ENCODE peak calls at places on chromosomes 11 and 22, in six cellular contexts. P, A, F, H, E and S are unnamed samples.

GRCh38 chr22:17779286-17780115 is 5.2 kb upstream of the BID start:
- DNase-seq in P (no peak), A (no peak), F (no peak), H (no peak), E (peak; percentile 83), S (peak; percentile 50)

GRCh38 chr22:19066531-19067271 is 55.5 kb downstream of the DGCR2 start:
- DNase-seq in P (no peak), A (no peak), F (no peak), H (peak; percentile 83), E (no peak), S (no peak)

GRCh38 chr22:49210606-49211005 is 617.1 kb downstream of the BRD1 start:
- DNase-seq in P (no peak), A (no peak), F (no peak), H (no peak), E (no peak), S (no peak)

GRCh38 chr11:13834463-13834862 is 128.1 kb upstream of the SPON1 start:
- DNase-seq in P (peak; percentile 9), A (peak; percentile 74), F (no peak), H (no peak), E (no peak), S (peak; percentile 52)

GRCh38 chr11:69218271-69218682 is 62.5 kb downstream of the SMIM38 start:
- DNase-seq in P (no peak), A (peak; percentile 1), F (no peak), H (peak; percentile 15), E (no peak), S (no peak)

GRCh38 chr11:20029193-20029592 is 131.1 kb downstream of the DBX1 start:
- DNase-seq in P (no peak), A (no peak), F (no peak), H (no peak), E (no peak), S (peak; percentile 14)

GRCh38 chr11:86205415-86206268 is 38.9 kb upstream of the EED start:
- DNase-seq in P (no peak), A (no peak), F (peak; percentile 64), H (no peak), E (no peak), S (no peak)

GRCh38 chr22:27416553-27417427 is 384.8 kb downstream of the MN1 start:
- DNase-seq in P (peak; percentile 23), A (peak; percentile 56), F (no peak), H (peak; percentile 88), E (no peak), S (no peak)

GRCh38 chr11:103737791-103738190 is 298.6 kb upstream of the DDI1 start:
- DNase-seq in P (no peak), A (no peak), F (no peak), H (no peak), E (no peak), S (no peak)

GRCh38 chr22:28799834-28800307 is 498 bp downstream of the XBP1 start:
- DNase-seq in P (no peak), A (peak; percentile 47), F (no peak), H (peak; percentile 54), E (no peak), S (peak; percentile 64)

GRCh38 chr22:19806213-19807160 is 45.9 kb downstream of the TBX1 start:
- DNase-seq in P (no peak), A (peak; percentile 7), F (no peak), H (no peak), E (no peak), S (peak; percentile 91)

GRCh38 chr11:6481924-6482275 is 599 bp downstream of the TIMM10B start:
- DNase-seq in P (no peak), A (no peak), F (no peak), H (no peak), E (no peak), S (no peak)

GRCh38 chr11:107018274-107018901 is at the start of gene GUCY1A2:
- DNase-seq in P (no peak), A (peak; percentile 46), F (no peak), H (no peak), E (no peak), S (no peak)

GRCh38 chr11:292211-293121 is 3.5 kb downstream of the PGGHG start:
- DNase-seq in P (no peak), A (peak; percentile 9), F (no peak), H (no peak), E (no peak), S (no peak)
- TF ChIP-seq USF2 in P (no peak), A (no peak), F (no peak), H (no peak), E (no peak), S (no peak)

DNA sequence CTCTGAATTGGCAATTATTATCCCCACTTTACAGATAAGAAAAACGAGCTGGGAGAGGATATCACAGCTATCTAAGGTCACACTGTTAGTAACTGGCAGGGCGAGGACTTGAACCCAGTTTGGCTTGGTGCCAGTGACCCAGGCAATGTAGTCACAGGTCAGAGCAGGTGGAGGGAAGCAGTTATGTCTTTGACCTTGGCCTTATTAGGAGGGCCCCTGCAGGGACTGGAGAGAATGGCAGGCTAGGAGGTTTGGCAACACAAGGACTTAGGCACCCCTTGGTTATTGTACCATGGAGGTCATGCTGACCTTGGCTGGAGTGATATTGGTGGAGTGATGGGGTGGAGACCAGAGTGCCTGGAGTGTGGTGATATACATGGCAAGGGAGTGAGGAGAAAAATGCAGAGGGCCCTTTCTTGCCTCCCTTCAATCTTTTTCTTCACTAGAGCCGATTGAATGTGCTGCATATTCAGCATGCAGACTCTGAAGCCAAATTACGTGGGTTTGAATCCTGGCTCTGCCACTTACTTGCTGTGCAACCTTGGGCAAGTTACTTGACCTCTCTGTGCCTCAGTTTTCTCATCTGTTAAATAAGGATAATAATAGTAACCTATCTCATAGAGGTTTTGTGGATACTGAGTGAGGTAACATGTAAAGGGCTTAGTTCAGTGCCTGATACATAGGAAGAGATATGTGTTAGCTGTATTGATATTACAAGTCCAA is 92.7 kb upstream of the TBCEL start:
- DNase-seq in P (no peak), A (no peak), F (peak; percentile 35), H (no peak), E (no peak), S (peak; percentile 24)
- TF ChIP-seq USF2 in P (no peak), A (no peak), F (no peak), H (no peak), E (no peak), S (no peak)

GRCh38 chr11:61752925-61753551 is 602 bp downstream of the MYRF start:
- DNase-seq in P (no peak), A (no peak), F (no peak), H (no peak), E (no peak), S (peak; percentile 55)

GRCh38 chr11:61752117-61752924 is at the start of gene MYRF:
- DNase-seq in P (no peak), A (peak; percentile 68), F (no peak), H (peak; percentile 14), E (no peak), S (peak; percentile 79)

GRCh38 chr11:61751384-61751783 is 1.1 kb upstream of the MYRF start:
- DNase-seq in P (no peak), A (no peak), F (peak; percentile 50), H (no peak), E (no peak), S (no peak)

GRCh38 chr11:61754534-61755482 is 2.4 kb downstream of the MYRF start:
- DNase-seq in P (no peak), A (no peak), F (no peak), H (peak; percentile 54), E (no peak), S (peak; percentile 77)

DNA sequence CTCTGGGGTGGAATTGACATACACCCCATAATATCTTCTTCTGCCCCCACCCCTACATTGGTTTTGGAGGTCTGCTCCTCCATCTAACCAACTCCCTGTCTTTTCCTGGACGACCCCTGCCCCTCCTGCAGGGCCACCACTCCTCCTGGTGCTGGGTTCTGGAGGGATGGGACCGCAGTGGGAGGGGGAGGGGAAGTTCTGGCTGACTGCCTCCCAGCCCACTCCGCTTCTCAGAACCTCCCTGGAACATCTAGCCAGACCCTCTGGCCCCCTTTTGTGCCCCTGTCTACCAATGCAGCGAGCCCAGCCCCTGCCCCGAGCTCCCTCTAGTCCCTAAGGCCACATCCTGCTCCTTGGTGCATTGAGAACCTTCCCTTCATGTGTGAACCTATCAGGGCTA is 1.2 kb downstream of the MYRF start:
- DNase-seq in P (no peak), A (no peak), F (no peak), H (no peak), E (no peak), S (no peak)
- TF ChIP-seq USF2 in P (no peak), A (no peak), F (no peak), H (no peak), E (no peak), S (no peak)

GRCh38 chr22:37930952-37931440 is 22.4 kb downstream of the C22orf23 start:
- DNase-seq in P (no peak), A (no peak), F (no peak), H (no peak), E (no peak), S (no peak)

GRCh38 chr22:37931893-37932389 is 21.5 kb downstream of the C22orf23 start:
- DNase-seq in P (no peak), A (no peak), F (no peak), H (no peak), E (no peak), S (no peak)

GRCh38 chr22:37927129-37927936 is 21.2 kb downstream of the MICALL1 start:
- DNase-seq in P (no peak), A (no peak), F (no peak), H (no peak), E (no peak), S (no peak)

GRCh38 chr22:37930270-37930951 is 23.0 kb downstream of the C22orf23 start:
- DNase-seq in P (no peak), A (peak; percentile 36), F (no peak), H (peak; percentile 14), E (no peak), S (no peak)

DNA sequence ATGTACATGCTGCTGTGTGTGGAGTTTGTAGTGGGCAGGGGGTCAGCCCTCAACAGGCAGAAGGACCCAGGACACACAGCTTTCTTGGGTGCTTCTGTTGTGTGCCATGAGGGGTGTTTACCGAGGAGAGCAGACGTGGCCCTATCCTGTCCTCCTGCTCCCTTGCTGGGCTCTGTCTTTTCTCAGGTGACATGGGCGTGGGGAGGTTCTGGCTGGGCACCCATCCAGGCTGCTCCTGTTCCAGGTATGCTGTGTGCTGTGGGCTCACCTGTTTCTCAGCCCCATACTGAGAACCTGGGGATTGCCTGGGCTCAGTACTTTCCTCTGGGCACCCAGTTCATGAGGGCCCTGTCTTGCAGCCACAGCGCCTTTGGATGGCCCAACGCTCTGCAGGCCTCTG is 23.3 kb downstream of the MICALL1 start:
- DNase-seq in P (no peak), A (no peak), F (no peak), H (no peak), E (no peak), S (no peak)
- TF ChIP-seq USF2 in P (no peak), A (no peak), F (no peak), H (no peak), E (no peak), S (no peak)

GRCh38 chr11:83070878-83071640 is 638 bp downstream of the RAB30 start:
- DNase-seq in P (no peak), A (peak; percentile 27), F (no peak), H (peak; percentile 26), E (no peak), S (peak; percentile 17)
- TF ChIP-seq USF2 in P (no peak), A (no peak), F (no peak), H (no peak), E (no peak), S (no peak)

GRCh38 chr11:12377106-12377823 is at the start of gene PARVA:
- DNase-seq in P (peak; percentile 50), A (peak; percentile 79), F (peak; percentile 50), H (peak; percentile 81), E (no peak), S (no peak)
- TF ChIP-seq USF2 in P (no peak), A (no peak), F (no peak), H (no peak), E (no peak), S (no peak)